ENCODE peak calls at places on chromosomes 1 and 21, in ten cellular contexts. One of them, this sample, is unnamed.

GRCh38 chr1:8122477-8123407 is 96.6 kb upstream of the ERRFI1 start:
- DNase-seq in left ventricle myocardium inferior: no peak
- DNase-seq in nephron progenitor cell: no peak
- DNase-seq in mammary epithelial cell: no peak
- DNase-seq in OCI-LY7: no peak
- DNase-seq in GM23338: no peak
- DNase-seq in fibroblast of the aortic adventitia: no peak
- DNase-seq in foreskin fibroblast: peak
- DNase-seq in body of pancreas: no peak
- DNase-seq in CD14-positive monocyte: no peak
- DNase-seq in this sample: no peak

GRCh38 chr1:180270767-180271639 is 40.9 kb downstream of the LHX4 start:
- DNase-seq in fibroblast of the aortic adventitia: peak
- DNase-seq in GM23338: peak
- DNase-seq in OCI-LY7: no peak
- DNase-seq in nephron progenitor cell: no peak
- DNase-seq in left ventricle myocardium inferior: no peak
- DNase-seq in foreskin fibroblast: peak
- DNase-seq in CD14-positive monocyte: no peak
- DNase-seq in mammary epithelial cell: peak
- DNase-seq in body of pancreas: peak
- DNase-seq in this sample: no peak

GRCh38 chr21:46100020-46100419 is 2.1 kb downstream of the COL6A2 start:
- DNase-seq in body of pancreas: no peak
- DNase-seq in CD14-positive monocyte: no peak
- DNase-seq in GM23338: no peak
- DNase-seq in fibroblast of the aortic adventitia: no peak
- DNase-seq in left ventricle myocardium inferior: no peak
- DNase-seq in nephron progenitor cell: no peak
- DNase-seq in OCI-LY7: no peak
- DNase-seq in foreskin fibroblast: no peak
- DNase-seq in mammary epithelial cell: no peak
- DNase-seq in this sample: no peak

GRCh38 chr1:203626910-203627246 is 246 bp downstream of the ATP2B4 start:
- DNase-seq in mammary epithelial cell: no peak
- DNase-seq in nephron progenitor cell: peak
- DNase-seq in foreskin fibroblast: no peak
- DNase-seq in GM23338: peak
- DNase-seq in CD14-positive monocyte: no peak
- DNase-seq in OCI-LY7: no peak
- DNase-seq in body of pancreas: no peak
- DNase-seq in fibroblast of the aortic adventitia: no peak
- DNase-seq in left ventricle myocardium inferior: no peak
- DNase-seq in this sample: no peak

GRCh38 chr21:40143822-40144525 is 276.7 kb downstream of the PCP4 start:
- DNase-seq in left ventricle myocardium inferior: peak
- DNase-seq in body of pancreas: peak
- DNase-seq in OCI-LY7: peak
- DNase-seq in fibroblast of the aortic adventitia: peak
- DNase-seq in GM23338: peak
- DNase-seq in mammary epithelial cell: peak
- DNase-seq in foreskin fibroblast: peak
- DNase-seq in nephron progenitor cell: peak
- DNase-seq in CD14-positive monocyte: no peak
- DNase-seq in this sample: peak

GRCh38 chr1:8314346-8315280 is 3.3 kb upstream of the SLC45A1 start:
- DNase-seq in CD14-positive monocyte: no peak
- DNase-seq in body of pancreas: peak
- DNase-seq in GM23338: peak
- DNase-seq in nephron progenitor cell: peak
- DNase-seq in left ventricle myocardium inferior: peak
- DNase-seq in foreskin fibroblast: peak
- DNase-seq in OCI-LY7: peak
- DNase-seq in mammary epithelial cell: peak
- DNase-seq in fibroblast of the aortic adventitia: peak
- DNase-seq in this sample: peak

GRCh38 chr1:242523968-242524570 is 428 bp downstream of the PLD5 start:
- DNase-seq in mammary epithelial cell: peak
- DNase-seq in body of pancreas: peak
- DNase-seq in left ventricle myocardium inferior: peak
- DNase-seq in CD14-positive monocyte: no peak
- DNase-seq in nephron progenitor cell: peak
- DNase-seq in foreskin fibroblast: no peak
- DNase-seq in OCI-LY7: no peak
- DNase-seq in GM23338: peak
- DNase-seq in fibroblast of the aortic adventitia: no peak
- DNase-seq in this sample: peak

GRCh38 chr1:185775505-185775904 is 41.3 kb downstream of the HMCN1 start:
- DNase-seq in OCI-LY7: no peak
- DNase-seq in foreskin fibroblast: no peak
- DNase-seq in fibroblast of the aortic adventitia: peak
- DNase-seq in body of pancreas: no peak
- DNase-seq in CD14-positive monocyte: no peak
- DNase-seq in GM23338: peak
- DNase-seq in left ventricle myocardium inferior: no peak
- DNase-seq in nephron progenitor cell: no peak
- DNase-seq in mammary epithelial cell: no peak
- DNase-seq in this sample: no peak

GRCh38 chr1:109975718-109976117 is 8.8 kb upstream of the AHCYL1 start:
- DNase-seq in mammary epithelial cell: peak
- DNase-seq in nephron progenitor cell: no peak
- DNase-seq in left ventricle myocardium inferior: no peak
- DNase-seq in fibroblast of the aortic adventitia: peak
- DNase-seq in CD14-positive monocyte: no peak
- DNase-seq in OCI-LY7: no peak
- DNase-seq in GM23338: no peak
- DNase-seq in body of pancreas: no peak
- DNase-seq in foreskin fibroblast: peak
- DNase-seq in this sample: no peak

GRCh38 chr1:68322837-68323687 is 90.7 kb upstream of the WLS start:
- DNase-seq in OCI-LY7: no peak
- DNase-seq in fibroblast of the aortic adventitia: peak
- DNase-seq in body of pancreas: no peak
- DNase-seq in nephron progenitor cell: peak
- DNase-seq in mammary epithelial cell: peak
- DNase-seq in foreskin fibroblast: peak
- DNase-seq in left ventricle myocardium inferior: no peak
- DNase-seq in CD14-positive monocyte: no peak
- DNase-seq in GM23338: no peak
- DNase-seq in this sample: no peak

GRCh38 chr1:68319907-68320306 is 87.6 kb upstream of the WLS start:
- DNase-seq in nephron progenitor cell: no peak
- DNase-seq in CD14-positive monocyte: no peak
- DNase-seq in left ventricle myocardium inferior: no peak
- DNase-seq in body of pancreas: no peak
- DNase-seq in fibroblast of the aortic adventitia: no peak
- DNase-seq in OCI-LY7: no peak
- DNase-seq in GM23338: peak
- DNase-seq in foreskin fibroblast: no peak
- DNase-seq in mammary epithelial cell: no peak
- DNase-seq in this sample: no peak

GRCh38 chr1:68320349-68320748 is 88.0 kb upstream of the WLS start:
- DNase-seq in body of pancreas: no peak
- DNase-seq in GM23338: peak
- DNase-seq in fibroblast of the aortic adventitia: no peak
- DNase-seq in nephron progenitor cell: no peak
- DNase-seq in left ventricle myocardium inferior: no peak
- DNase-seq in OCI-LY7: no peak
- DNase-seq in CD14-positive monocyte: no peak
- DNase-seq in foreskin fibroblast: no peak
- DNase-seq in mammary epithelial cell: no peak
- DNase-seq in this sample: no peak

GRCh38 chr1:68322096-68322495 is 89.8 kb upstream of the WLS start:
- DNase-seq in GM23338: no peak
- DNase-seq in CD14-positive monocyte: no peak
- DNase-seq in OCI-LY7: no peak
- DNase-seq in foreskin fibroblast: peak
- DNase-seq in fibroblast of the aortic adventitia: no peak
- DNase-seq in left ventricle myocardium inferior: no peak
- DNase-seq in mammary epithelial cell: no peak
- DNase-seq in nephron progenitor cell: no peak
- DNase-seq in body of pancreas: no peak
- DNase-seq in this sample: no peak

DNA sequence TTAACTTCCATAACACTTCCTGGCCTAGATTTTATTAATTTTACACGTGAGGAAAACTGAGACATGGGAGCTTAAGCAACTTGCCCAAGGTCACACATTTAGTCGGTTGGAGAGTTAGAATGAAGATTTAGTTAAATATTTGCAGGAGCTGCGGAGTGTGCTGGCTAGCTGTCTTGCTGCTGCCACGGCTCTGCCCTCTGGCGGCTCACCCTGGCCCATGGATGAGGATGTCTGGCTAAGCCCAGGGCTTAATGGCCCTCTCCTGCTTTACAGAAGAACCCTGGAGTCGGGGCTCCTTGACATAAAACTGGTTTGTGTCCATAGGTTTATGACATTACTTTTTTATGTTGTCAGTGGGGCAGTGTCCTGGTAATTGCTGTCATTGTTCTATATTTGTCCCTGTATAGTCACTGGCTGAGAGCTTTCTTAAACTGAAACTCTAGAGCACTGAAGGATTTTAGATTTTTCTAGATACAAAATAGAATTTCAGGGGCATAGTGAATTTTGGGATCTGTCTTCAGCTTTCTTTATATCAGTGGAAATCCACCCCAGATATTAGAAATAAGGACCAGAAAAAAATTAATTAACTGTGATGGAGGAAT is 88.9 kb upstream of the WLS start:
- DNase-seq in body of pancreas: peak
- DNase-seq in foreskin fibroblast: peak
- DNase-seq in OCI-LY7: peak
- DNase-seq in mammary epithelial cell: no peak
- DNase-seq in CD14-positive monocyte: no peak
- DNase-seq in nephron progenitor cell: peak
- DNase-seq in GM23338: peak
- DNase-seq in left ventricle myocardium inferior: peak
- DNase-seq in fibroblast of the aortic adventitia: peak
- DNase-seq in this sample: peak
- TF ChIP-seq CTCF in body of pancreas: peak
- TF ChIP-seq CTCF in foreskin fibroblast: peak
- TF ChIP-seq CTCF in OCI-LY7: peak
- TF ChIP-seq CTCF in mammary epithelial cell: no peak
- TF ChIP-seq CTCF in CD14-positive monocyte: no peak
- TF ChIP-seq CTCF in nephron progenitor cell: peak
- TF ChIP-seq CTCF in GM23338: peak
- TF ChIP-seq CTCF in left ventricle myocardium inferior: peak
- TF ChIP-seq CTCF in fibroblast of the aortic adventitia: peak
- TF ChIP-seq CTCF in this sample: no peak

GRCh38 chr21:18387994-18388393 is 15.6 kb downstream of the TMPRSS15 start:
- DNase-seq in CD14-positive monocyte: no peak
- DNase-seq in fibroblast of the aortic adventitia: no peak
- DNase-seq in GM23338: peak
- DNase-seq in OCI-LY7: peak
- DNase-seq in left ventricle myocardium inferior: no peak
- DNase-seq in body of pancreas: no peak
- DNase-seq in foreskin fibroblast: no peak
- DNase-seq in nephron progenitor cell: no peak
- DNase-seq in mammary epithelial cell: no peak
- DNase-seq in this sample: no peak
- TF ChIP-seq CTCF in CD14-positive monocyte: no peak
- TF ChIP-seq CTCF in fibroblast of the aortic adventitia: no peak
- TF ChIP-seq CTCF in GM23338: peak
- TF ChIP-seq CTCF in OCI-LY7: peak
- TF ChIP-seq CTCF in left ventricle myocardium inferior: no peak
- TF ChIP-seq CTCF in body of pancreas: no peak
- TF ChIP-seq CTCF in foreskin fibroblast: no peak
- TF ChIP-seq CTCF in nephron progenitor cell: no peak
- TF ChIP-seq CTCF in mammary epithelial cell: no peak
- TF ChIP-seq CTCF in this sample: no peak

DNA sequence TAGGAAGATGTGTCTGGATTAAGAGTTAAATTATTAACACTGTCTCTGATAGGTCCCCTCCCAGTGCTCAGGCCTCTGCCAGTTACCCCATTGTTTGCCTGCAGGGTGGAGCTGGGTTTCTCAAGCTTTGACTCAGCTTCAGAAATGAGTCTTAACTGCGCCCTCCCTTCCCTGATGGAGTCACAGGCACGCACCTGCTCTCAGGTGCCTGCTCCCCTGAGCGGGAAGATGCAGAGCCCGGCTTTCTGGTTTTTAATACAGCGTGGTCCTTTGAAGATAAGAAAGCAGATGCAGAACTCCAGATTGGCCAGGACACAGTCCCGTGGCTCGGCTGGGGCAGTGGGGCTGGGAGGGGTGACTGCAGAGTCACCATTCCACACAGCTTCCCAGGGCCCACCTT is 3.2 kb upstream of the SPRR4 start:
- DNase-seq in fibroblast of the aortic adventitia: no peak
- DNase-seq in CD14-positive monocyte: no peak
- DNase-seq in body of pancreas: no peak
- DNase-seq in nephron progenitor cell: no peak
- DNase-seq in mammary epithelial cell: peak
- DNase-seq in left ventricle myocardium inferior: no peak
- DNase-seq in GM23338: peak
- DNase-seq in OCI-LY7: no peak
- DNase-seq in foreskin fibroblast: no peak
- DNase-seq in this sample: no peak
- TF ChIP-seq CTCF in fibroblast of the aortic adventitia: no peak
- TF ChIP-seq CTCF in CD14-positive monocyte: no peak
- TF ChIP-seq CTCF in body of pancreas: no peak
- TF ChIP-seq CTCF in nephron progenitor cell: no peak
- TF ChIP-seq CTCF in mammary epithelial cell: no peak
- TF ChIP-seq CTCF in left ventricle myocardium inferior: no peak
- TF ChIP-seq CTCF in GM23338: no peak
- TF ChIP-seq CTCF in OCI-LY7: no peak
- TF ChIP-seq CTCF in foreskin fibroblast: no peak
- TF ChIP-seq CTCF in this sample: no peak

GRCh38 chr1:45686081-45687013 is at the start of gene GPBP1L1:
- DNase-seq in nephron progenitor cell: peak
- DNase-seq in fibroblast of the aortic adventitia: peak
- DNase-seq in body of pancreas: peak
- DNase-seq in foreskin fibroblast: peak
- DNase-seq in GM23338: peak
- DNase-seq in mammary epithelial cell: peak
- DNase-seq in CD14-positive monocyte: peak
- DNase-seq in left ventricle myocardium inferior: peak
- DNase-seq in OCI-LY7: peak
- DNase-seq in this sample: peak
- TF ChIP-seq CTCF in nephron progenitor cell: no peak
- TF ChIP-seq CTCF in fibroblast of the aortic adventitia: no peak
- TF ChIP-seq CTCF in body of pancreas: no peak
- TF ChIP-seq CTCF in foreskin fibroblast: no peak
- TF ChIP-seq CTCF in GM23338: peak
- TF ChIP-seq CTCF in mammary epithelial cell: no peak
- TF ChIP-seq CTCF in CD14-positive monocyte: peak
- TF ChIP-seq CTCF in left ventricle myocardium inferior: no peak
- TF ChIP-seq CTCF in OCI-LY7: peak
- TF ChIP-seq CTCF in this sample: no peak